ENCODE peak calls at places on chromosomes 1 and 21, in seven cellular contexts. P is SK-N-SH, S is GM13976, W is nephron progenitor cell, A is heart right ventricle, R is endothelial cell, I is choroid plexus epithelial cell. U is an unnamed sample.

GRCh38 chr1:162629077-162629637 is 3.1 kb upstream of the DDR2 start:
- DNase-seq in W (no peak), S (no peak), R (no peak), A (no peak), P (no peak), I (peak), U (no peak)

GRCh38 chr1:78884685-78885452 is 121.7 kb downstream of the ADGRL4 start:
- DNase-seq in S (no peak), W (peak), I (peak), R (no peak), A (no peak), P (no peak), U (no peak)

GRCh38 chr1:213982814-213983588 is 4.8 kb upstream of the PROX1 start:
- DNase-seq in A (no peak), S (no peak), P (peak), I (no peak), W (peak), R (peak), U (no peak)

GRCh38 chr1:24151175-24151533 is 8.2 kb upstream of the IL22RA1 start:
- DNase-seq in I (no peak), P (no peak), S (no peak), W (peak), R (peak), A (no peak), U (no peak)

GRCh38 chr1:109251277-109252166 is 2.2 kb downstream of the CELSR2 start:
- DNase-seq in W (no peak), A (no peak), S (no peak), R (no peak), P (peak), I (no peak), U (no peak)

GRCh38 chr1:62800825-62801306 is 16.9 kb downstream of the ATG4C start:
- DNase-seq in A (no peak), P (no peak), R (no peak), I (peak), S (peak), W (no peak), U (peak)

GRCh38 chr1:225343618-225344017 is 84.2 kb downstream of the LBR start:
- DNase-seq in I (peak), R (no peak), W (no peak), P (no peak), S (no peak), A (no peak), U (no peak)

GRCh38 chr1:222525956-222526355 is 21.9 kb downstream of the HHIPL2 start:
- DNase-seq in R (no peak), I (no peak), W (no peak), S (no peak), P (no peak), A (no peak), U (no peak)

GRCh38 chr1:201221201-201221846 is 30.7 kb downstream of the IGFN1 start:
- DNase-seq in I (no peak), A (no peak), R (no peak), P (peak), W (no peak), S (no peak), U (no peak)

GRCh38 chr1:109619655-109620395 is at the start of gene AMPD2:
- DNase-seq in A (peak), S (peak), R (peak), I (peak), P (peak), W (peak), U (peak)

GRCh38 chr1:211356723-211357418 is 30.2 kb downstream of the TRAF5 start:
- DNase-seq in A (no peak), S (no peak), W (no peak), R (no peak), P (no peak), I (peak), U (no peak)

GRCh38 chr1:228488107-228488817 is 1.1 kb downstream of the RNF187 start:
- DNase-seq in P (no peak), A (no peak), R (no peak), W (no peak), S (no peak), I (no peak), U (peak)

GRCh38 chr1:29669912-29670311 is 433.6 kb downstream of the PTPRU start:
- DNase-seq in R (no peak), S (no peak), W (no peak), I (no peak), A (no peak), P (no peak), U (no peak)

GRCh38 chr1:27539901-27540861 is 50.2 kb upstream of the WASF2 start:
- DNase-seq in W (no peak), A (no peak), P (no peak), R (no peak), I (no peak), S (no peak), U (no peak)

GRCh38 chr1:161001537-161001936 is 19.4 kb downstream of the F11R start:
- DNase-seq in I (no peak), S (no peak), W (no peak), R (no peak), A (no peak), P (no peak), U (no peak)

GRCh38 chr21:43657355-43658093 is 1.8 kb downstream of the HSF2BP start:
- DNase-seq in S (no peak), W (no peak), P (no peak), R (no peak), A (peak), I (no peak), U (no peak)

GRCh38 chr1:201468844-201469644 is at the start of gene PHLDA3:
- DNase-seq in P (peak), A (peak), S (peak), W (peak), R (peak), I (peak), U (peak)

GRCh38 chr21:34995979-34996303 is 53.2 kb downstream of the RUNX1 start:
- DNase-seq in W (no peak), R (no peak), S (no peak), P (no peak), A (no peak), I (no peak), U (no peak)

GRCh38 chr1:5975133-5975880 is 16.9 kb downstream of the NPHP4 start:
- DNase-seq in R (peak), W (peak), P (peak), I (peak), A (no peak), S (peak), U (peak)

GRCh38 chr1:26584022-26584485 is 54.5 kb downstream of the RPS6KA1 start:
- DNase-seq in W (no peak), S (no peak), A (no peak), P (peak), R (no peak), I (no peak), U (no peak)

GRCh38 chr1:226510453-226510852 is 38.1 kb upstream of the STUM start:
- DNase-seq in R (no peak), I (no peak), S (no peak), A (no peak), W (no peak), P (no peak), U (no peak)

GRCh38 chr1:109502368-109502851 is 7.1 kb downstream of the AMIGO1 start:
- DNase-seq in A (no peak), S (no peak), R (no peak), W (no peak), I (no peak), P (no peak), U (no peak)

GRCh38 chr1:181608386-181608785 is 125.1 kb downstream of the CACNA1E start:
- DNase-seq in P (no peak), S (no peak), I (no peak), R (no peak), W (no peak), A (no peak), U (no peak)

GRCh38 chr1:8552135-8552534 is 234.2 kb downstream of the SLC45A1 start:
- DNase-seq in S (no peak), A (no peak), I (no peak), W (no peak), R (no peak), P (no peak), U (no peak)

GRCh38 chr1:69967245-69967766 is 238.1 kb downstream of the LRRC40 start:
- DNase-seq in R (no peak), W (no peak), S (no peak), A (no peak), I (no peak), P (no peak), U (no peak)

GRCh38 chr1:44819257-44819593 is 10.9 kb downstream of the BTBD19 start:
- DNase-seq in W (no peak), R (no peak), P (no peak), I (no peak), S (no peak), A (no peak), U (no peak)

GRCh38 chr1:44592208-44593145 is 81.8 kb downstream of the TMEM53 start:
- DNase-seq in S (no peak), P (no peak), I (no peak), A (no peak), W (no peak), R (no peak), U (no peak)

DNA sequence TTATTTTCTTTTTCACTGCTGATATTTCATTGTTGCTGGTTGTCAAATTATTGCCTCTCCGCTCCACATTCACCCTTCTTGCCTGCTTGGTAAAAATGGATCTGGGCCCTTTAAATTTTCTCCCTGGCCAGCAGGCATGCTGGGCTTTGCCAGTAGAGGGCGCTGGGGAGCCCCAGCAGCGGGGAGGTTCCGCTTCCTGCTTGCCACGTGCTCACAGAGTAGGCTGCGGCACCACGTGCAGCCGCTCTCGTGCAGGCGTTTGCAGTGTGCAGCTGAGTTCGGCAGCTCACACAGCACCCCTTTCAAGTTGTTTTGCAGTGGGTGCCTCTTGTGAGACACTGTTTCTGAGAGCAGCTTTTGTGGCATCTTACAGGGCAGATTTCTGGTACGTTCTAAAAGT is at the start of gene ACTL8:
- DNase-seq in I (no peak), A (no peak), S (no peak), W (no peak), P (no peak), R (peak), U (no peak)
- TF ChIP-seq CTCF in I (peak), A (no peak), S (no peak), W (no peak), P (peak), R (peak), U (no peak)

GRCh38 chr1:246682231-246682895 is 41.8 kb upstream of the SCCPDH start:
- DNase-seq in A (peak), R (no peak), I (peak), W (no peak), S (no peak), P (no peak), U (no peak)

GRCh38 chr1:246683521-246683920 is 40.7 kb upstream of the SCCPDH start:
- DNase-seq in A (no peak), S (no peak), I (no peak), W (no peak), P (no peak), R (no peak), U (no peak)

GRCh38 chr1:246680696-246681127 is 43.5 kb upstream of the SCCPDH start:
- DNase-seq in P (no peak), S (no peak), R (no peak), I (no peak), A (no peak), W (peak), U (no peak)

GRCh38 chr1:246680180-246680579 is 44.0 kb upstream of the SCCPDH start:
- DNase-seq in I (no peak), R (no peak), A (no peak), P (no peak), W (no peak), S (no peak), U (no peak)

DNA sequence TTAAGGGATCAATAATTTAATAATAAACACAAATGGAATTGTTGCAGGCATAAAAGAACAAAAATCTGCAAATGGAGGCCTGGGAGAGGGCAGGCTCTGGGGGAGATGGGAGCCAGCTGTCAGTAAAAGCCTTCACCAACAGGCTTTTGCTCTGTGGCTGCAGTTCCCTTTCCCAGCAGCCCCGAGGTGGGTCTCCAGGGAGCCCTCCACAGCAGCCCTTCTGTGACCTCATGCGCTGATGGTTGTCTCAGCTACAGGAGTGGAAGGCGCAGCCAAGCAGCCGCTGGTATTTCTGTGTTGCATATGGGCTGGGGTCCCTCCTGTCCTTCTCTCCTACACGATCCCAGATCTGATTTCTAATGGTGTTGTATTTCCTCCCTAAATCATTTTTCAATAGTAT is 42.4 kb upstream of the SCCPDH start:
- DNase-seq in I (peak), W (peak), R (no peak), A (peak), S (no peak), P (peak), U (no peak)
- TF ChIP-seq CTCF in I (no peak), W (no peak), R (no peak), A (no peak), S (no peak), P (no peak), U (no peak)

GRCh38 chr21:26091480-26092018 is 79.0 kb downstream of the APP start:
- DNase-seq in R (no peak), P (no peak), W (no peak), I (no peak), A (no peak), S (no peak), U (no peak)
- TF ChIP-seq CTCF in R (no peak), P (peak), W (no peak), I (peak), A (no peak), S (no peak), U (no peak)

GRCh38 chr1:50735443-50735842 is 224.6 kb downstream of the FAF1 start:
- DNase-seq in P (peak), R (no peak), W (no peak), S (peak), I (peak), A (no peak), U (no peak)
- TF ChIP-seq CTCF in P (peak), R (peak), W (peak), S (no peak), I (peak), A (no peak), U (peak)

DNA sequence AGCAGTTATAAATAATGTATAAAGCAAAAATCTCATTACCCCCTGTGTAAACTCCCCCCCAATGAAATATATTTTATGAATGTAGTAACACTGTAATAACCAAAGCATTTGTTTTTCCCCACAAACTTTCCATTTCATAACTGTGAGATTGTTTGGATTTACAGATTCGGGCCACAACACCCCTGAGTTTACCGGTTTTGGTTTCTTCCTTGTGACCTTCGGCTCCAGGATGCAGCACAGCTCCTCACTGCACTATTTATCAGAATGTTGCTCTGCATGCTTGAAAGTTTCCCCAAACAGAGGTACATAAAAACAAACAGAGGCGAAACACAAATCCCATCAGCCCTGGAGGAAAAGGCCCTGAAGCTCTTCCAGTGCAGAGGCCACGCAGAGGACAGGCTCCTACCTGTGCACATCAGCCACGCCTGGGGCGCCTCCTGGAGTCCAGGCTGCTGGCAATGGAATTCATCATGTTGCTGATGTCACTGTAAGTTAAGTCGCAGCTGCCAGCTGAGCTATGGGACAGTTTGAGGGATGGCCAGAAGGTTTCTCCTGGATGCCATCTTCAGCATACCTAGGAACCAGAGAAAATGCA is 122.0 kb downstream of the LMO4 start:
- DNase-seq in P (no peak), R (no peak), A (no peak), W (no peak), S (no peak), I (no peak), U (no peak)
- TF ChIP-seq CTCF in P (no peak), R (no peak), A (no peak), W (no peak), S (no peak), I (peak), U (peak)

GRCh38 chr1:231075497-231075896 is 35.4 kb upstream of the FAM89A start:
- DNase-seq in R (no peak), S (no peak), A (no peak), W (no peak), P (no peak), I (no peak), U (no peak)
- TF ChIP-seq CTCF in R (no peak), S (no peak), A (no peak), W (no peak), P (no peak), I (no peak), U (no peak)

DNA sequence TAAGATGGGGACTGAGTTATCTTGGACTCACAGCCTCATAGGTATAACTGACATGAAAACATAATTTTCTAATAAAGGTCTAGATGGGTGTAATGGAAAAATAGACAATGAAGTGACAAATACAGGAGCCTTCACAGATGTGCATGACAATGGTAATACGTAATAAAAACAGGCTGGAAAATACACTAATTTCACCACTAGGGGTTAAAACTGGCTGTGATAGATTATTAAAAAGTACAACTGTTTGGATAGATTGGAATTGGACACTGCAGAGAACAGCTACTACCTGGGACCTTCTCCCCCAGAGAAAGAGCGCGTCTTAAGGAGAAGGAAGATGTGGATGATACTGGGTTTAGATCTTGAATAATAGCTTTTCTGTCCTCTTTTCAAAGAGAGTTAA is 9.8 kb downstream of the KAZN start:
- DNase-seq in I (no peak), P (no peak), W (no peak), S (no peak), R (no peak), A (no peak), U (no peak)
- TF ChIP-seq CTCF in I (no peak), P (no peak), W (peak), S (no peak), R (peak), A (no peak), U (no peak)

U was measured in GM10248.